ENCODE peak calls at places on chromosomes 13 and 19, in nine cellular contexts. One of them, this sample, is unnamed.

GRCh38 chr19:38675611-38676010 is 28.2 kb downstream of the ACTN4 start:
- DNase-seq in EH: no peak
- DNase-seq in SK-N-SH: no peak
- DNase-seq in NCI-H510A treated with DMSO at 0.1 percent for 48 hours: no peak
- DNase-seq in small intestine: peak; percentile 97
- DNase-seq in kidney: peak; percentile 65
- DNase-seq in BE2C: no peak
- DNase-seq in stimulated activated CD8-positive, alpha-beta memory T cell treated with anti-CD3 and anti-CD28 coated beads, Interleukin-12 subunit alpha, Interleukin-12 subunit beta, amount 100 ng/mL, for 4 hours: no peak
- DNase-seq in Ammon's horn: no peak
- DNase-seq in this sample: no peak

GRCh38 chr19:40702337-40703012 is 12.0 kb upstream of the NUMBL start:
- DNase-seq in EH: peak; percentile 21
- DNase-seq in SK-N-SH: no peak
- DNase-seq in NCI-H510A treated with DMSO at 0.1 percent for 48 hours: no peak
- DNase-seq in small intestine: no peak
- DNase-seq in kidney: no peak
- DNase-seq in BE2C: peak; percentile 91
- DNase-seq in stimulated activated CD8-positive, alpha-beta memory T cell treated with anti-CD3 and anti-CD28 coated beads, Interleukin-12 subunit alpha, Interleukin-12 subunit beta, amount 100 ng/mL, for 4 hours: no peak
- DNase-seq in Ammon's horn: peak; percentile 62
- DNase-seq in this sample: no peak

GRCh38 chr19:56091066-56091490 is 30.0 kb downstream of the ZNF787 start:
- DNase-seq in EH: peak; percentile 33
- DNase-seq in SK-N-SH: no peak
- DNase-seq in NCI-H510A treated with DMSO at 0.1 percent for 48 hours: no peak
- DNase-seq in small intestine: no peak
- DNase-seq in kidney: no peak
- DNase-seq in BE2C: no peak
- DNase-seq in stimulated activated CD8-positive, alpha-beta memory T cell treated with anti-CD3 and anti-CD28 coated beads, Interleukin-12 subunit alpha, Interleukin-12 subunit beta, amount 100 ng/mL, for 4 hours: no peak
- DNase-seq in Ammon's horn: peak; percentile 52
- DNase-seq in this sample: peak; percentile 65

GRCh38 chr19:44807652-44808462 is 1.0 kb upstream of the BCAM start:
- DNase-seq in EH: peak; percentile 70
- DNase-seq in SK-N-SH: peak; percentile 83
- DNase-seq in NCI-H510A treated with DMSO at 0.1 percent for 48 hours: peak; percentile 63
- DNase-seq in small intestine: peak; percentile 19
- DNase-seq in kidney: peak; percentile 92
- DNase-seq in BE2C: no peak
- DNase-seq in stimulated activated CD8-positive, alpha-beta memory T cell treated with anti-CD3 and anti-CD28 coated beads, Interleukin-12 subunit alpha, Interleukin-12 subunit beta, amount 100 ng/mL, for 4 hours: no peak
- DNase-seq in Ammon's horn: peak; percentile 47
- DNase-seq in this sample: peak; percentile 20

GRCh38 chr19:7817801-7818200 is 12.2 kb upstream of the EVI5L start:
- DNase-seq in EH: no peak
- DNase-seq in SK-N-SH: no peak
- DNase-seq in NCI-H510A treated with DMSO at 0.1 percent for 48 hours: no peak
- DNase-seq in small intestine: no peak
- DNase-seq in kidney: no peak
- DNase-seq in BE2C: no peak
- DNase-seq in stimulated activated CD8-positive, alpha-beta memory T cell treated with anti-CD3 and anti-CD28 coated beads, Interleukin-12 subunit alpha, Interleukin-12 subunit beta, amount 100 ng/mL, for 4 hours: no peak
- DNase-seq in Ammon's horn: no peak
- DNase-seq in this sample: no peak

GRCh38 chr13:99477493-99477892 is 23.8 kb upstream of the TM9SF2 start:
- DNase-seq in EH: no peak
- DNase-seq in SK-N-SH: no peak
- DNase-seq in NCI-H510A treated with DMSO at 0.1 percent for 48 hours: no peak
- DNase-seq in small intestine: no peak
- DNase-seq in kidney: no peak
- DNase-seq in BE2C: no peak
- DNase-seq in stimulated activated CD8-positive, alpha-beta memory T cell treated with anti-CD3 and anti-CD28 coated beads, Interleukin-12 subunit alpha, Interleukin-12 subunit beta, amount 100 ng/mL, for 4 hours: no peak
- DNase-seq in Ammon's horn: no peak
- DNase-seq in this sample: no peak

GRCh38 chr13:93646247-93646646 is 419.6 kb downstream of the GPC6 start:
- DNase-seq in EH: no peak
- DNase-seq in SK-N-SH: no peak
- DNase-seq in NCI-H510A treated with DMSO at 0.1 percent for 48 hours: no peak
- DNase-seq in small intestine: no peak
- DNase-seq in kidney: no peak
- DNase-seq in BE2C: no peak
- DNase-seq in stimulated activated CD8-positive, alpha-beta memory T cell treated with anti-CD3 and anti-CD28 coated beads, Interleukin-12 subunit alpha, Interleukin-12 subunit beta, amount 100 ng/mL, for 4 hours: no peak
- DNase-seq in Ammon's horn: no peak
- DNase-seq in this sample: no peak

GRCh38 chr13:76016799-76017198 is 380.7 kb downstream of the LMO7 start:
- DNase-seq in EH: peak; percentile 40
- DNase-seq in SK-N-SH: peak; percentile 17
- DNase-seq in NCI-H510A treated with DMSO at 0.1 percent for 48 hours: no peak
- DNase-seq in small intestine: peak; percentile 44
- DNase-seq in kidney: no peak
- DNase-seq in BE2C: peak; percentile 38
- DNase-seq in stimulated activated CD8-positive, alpha-beta memory T cell treated with anti-CD3 and anti-CD28 coated beads, Interleukin-12 subunit alpha, Interleukin-12 subunit beta, amount 100 ng/mL, for 4 hours: no peak
- DNase-seq in Ammon's horn: peak; percentile 11
- DNase-seq in this sample: peak; percentile 37

GRCh38 chr13:99432637-99433542 is 68.4 kb upstream of the TM9SF2 start:
- DNase-seq in EH: peak; percentile 89
- DNase-seq in SK-N-SH: no peak
- DNase-seq in NCI-H510A treated with DMSO at 0.1 percent for 48 hours: no peak
- DNase-seq in small intestine: peak; percentile 28
- DNase-seq in kidney: peak; percentile 86
- DNase-seq in BE2C: no peak
- DNase-seq in stimulated activated CD8-positive, alpha-beta memory T cell treated with anti-CD3 and anti-CD28 coated beads, Interleukin-12 subunit alpha, Interleukin-12 subunit beta, amount 100 ng/mL, for 4 hours: peak; percentile 71
- DNase-seq in Ammon's horn: peak; percentile 51
- DNase-seq in this sample: peak; percentile 53

GRCh38 chr13:70117506-70117905 is 9.3 kb upstream of the KLHL1 start:
- DNase-seq in EH: no peak
- DNase-seq in SK-N-SH: no peak
- DNase-seq in NCI-H510A treated with DMSO at 0.1 percent for 48 hours: no peak
- DNase-seq in small intestine: no peak
- DNase-seq in kidney: no peak
- DNase-seq in BE2C: no peak
- DNase-seq in stimulated activated CD8-positive, alpha-beta memory T cell treated with anti-CD3 and anti-CD28 coated beads, Interleukin-12 subunit alpha, Interleukin-12 subunit beta, amount 100 ng/mL, for 4 hours: no peak
- DNase-seq in Ammon's horn: no peak
- DNase-seq in this sample: no peak

GRCh38 chr19:19514881-19515763 is at the start of gene TSSK6:
- DNase-seq in EH: no peak
- DNase-seq in SK-N-SH: no peak
- DNase-seq in NCI-H510A treated with DMSO at 0.1 percent for 48 hours: no peak
- DNase-seq in small intestine: no peak
- DNase-seq in kidney: peak; percentile 85
- DNase-seq in BE2C: no peak
- DNase-seq in stimulated activated CD8-positive, alpha-beta memory T cell treated with anti-CD3 and anti-CD28 coated beads, Interleukin-12 subunit alpha, Interleukin-12 subunit beta, amount 100 ng/mL, for 4 hours: no peak
- DNase-seq in Ammon's horn: no peak
- DNase-seq in this sample: no peak

GRCh38 chr13:94967183-94968039 is 255.1 kb upstream of the SOX21 start:
- DNase-seq in EH: peak; percentile 15
- DNase-seq in SK-N-SH: peak; percentile 79
- DNase-seq in NCI-H510A treated with DMSO at 0.1 percent for 48 hours: peak; percentile 8
- DNase-seq in small intestine: no peak
- DNase-seq in kidney: peak; percentile 67
- DNase-seq in BE2C: peak; percentile 40
- DNase-seq in stimulated activated CD8-positive, alpha-beta memory T cell treated with anti-CD3 and anti-CD28 coated beads, Interleukin-12 subunit alpha, Interleukin-12 subunit beta, amount 100 ng/mL, for 4 hours: no peak
- DNase-seq in Ammon's horn: peak; percentile 15
- DNase-seq in this sample: no peak

GRCh38 chr13:27014406-27015359 is 156.9 kb downstream of the USP12 start:
- DNase-seq in EH: no peak
- DNase-seq in SK-N-SH: no peak
- DNase-seq in NCI-H510A treated with DMSO at 0.1 percent for 48 hours: no peak
- DNase-seq in small intestine: no peak
- DNase-seq in kidney: no peak
- DNase-seq in BE2C: no peak
- DNase-seq in stimulated activated CD8-positive, alpha-beta memory T cell treated with anti-CD3 and anti-CD28 coated beads, Interleukin-12 subunit alpha, Interleukin-12 subunit beta, amount 100 ng/mL, for 4 hours: no peak
- DNase-seq in Ammon's horn: no peak
- DNase-seq in this sample: no peak

GRCh38 chr13:71030789-71031188 is 836.2 kb downstream of the DACH1 start:
- DNase-seq in EH: no peak
- DNase-seq in SK-N-SH: no peak
- DNase-seq in NCI-H510A treated with DMSO at 0.1 percent for 48 hours: no peak
- DNase-seq in small intestine: peak; percentile 38
- DNase-seq in kidney: no peak
- DNase-seq in BE2C: no peak
- DNase-seq in stimulated activated CD8-positive, alpha-beta memory T cell treated with anti-CD3 and anti-CD28 coated beads, Interleukin-12 subunit alpha, Interleukin-12 subunit beta, amount 100 ng/mL, for 4 hours: no peak
- DNase-seq in Ammon's horn: no peak
- DNase-seq in this sample: no peak

GRCh38 chr13:102555914-102556553 is 40.8 kb upstream of the TPP2 start:
- DNase-seq in EH: peak; percentile 49
- DNase-seq in SK-N-SH: peak; percentile 47
- DNase-seq in NCI-H510A treated with DMSO at 0.1 percent for 48 hours: peak; percentile 41
- DNase-seq in small intestine: peak; percentile 5
- DNase-seq in kidney: no peak
- DNase-seq in BE2C: peak; percentile 37
- DNase-seq in stimulated activated CD8-positive, alpha-beta memory T cell treated with anti-CD3 and anti-CD28 coated beads, Interleukin-12 subunit alpha, Interleukin-12 subunit beta, amount 100 ng/mL, for 4 hours: no peak
- DNase-seq in Ammon's horn: peak; percentile 60
- DNase-seq in this sample: peak; percentile 65

GRCh38 chr19:38683393-38684077 is 36.1 kb downstream of the ACTN4 start:
- DNase-seq in EH: peak; percentile 95
- DNase-seq in SK-N-SH: no peak
- DNase-seq in NCI-H510A treated with DMSO at 0.1 percent for 48 hours: peak; percentile 53
- DNase-seq in small intestine: peak; percentile 99
- DNase-seq in kidney: peak; percentile 96
- DNase-seq in BE2C: peak; percentile 46
- DNase-seq in stimulated activated CD8-positive, alpha-beta memory T cell treated with anti-CD3 and anti-CD28 coated beads, Interleukin-12 subunit alpha, Interleukin-12 subunit beta, amount 100 ng/mL, for 4 hours: peak; percentile 51
- DNase-seq in Ammon's horn: no peak
- DNase-seq in this sample: no peak

GRCh38 chr13:33057019-33057785 is 41.0 kb downstream of the KL start:
- DNase-seq in EH: peak; percentile 29
- DNase-seq in SK-N-SH: peak; percentile 47
- DNase-seq in NCI-H510A treated with DMSO at 0.1 percent for 48 hours: no peak
- DNase-seq in small intestine: peak; percentile 16
- DNase-seq in kidney: no peak
- DNase-seq in BE2C: peak; percentile 29
- DNase-seq in stimulated activated CD8-positive, alpha-beta memory T cell treated with anti-CD3 and anti-CD28 coated beads, Interleukin-12 subunit alpha, Interleukin-12 subunit beta, amount 100 ng/mL, for 4 hours: no peak
- DNase-seq in Ammon's horn: no peak
- DNase-seq in this sample: no peak

GRCh38 chr19:44718441-44719261 is 19.7 kb downstream of the CEACAM16 start:
- DNase-seq in EH: peak; percentile 86
- DNase-seq in SK-N-SH: no peak
- DNase-seq in NCI-H510A treated with DMSO at 0.1 percent for 48 hours: peak; percentile 27
- DNase-seq in small intestine: peak; percentile 84
- DNase-seq in kidney: peak; percentile 92
- DNase-seq in BE2C: peak; percentile 70
- DNase-seq in stimulated activated CD8-positive, alpha-beta memory T cell treated with anti-CD3 and anti-CD28 coated beads, Interleukin-12 subunit alpha, Interleukin-12 subunit beta, amount 100 ng/mL, for 4 hours: no peak
- DNase-seq in Ammon's horn: peak; percentile 48
- DNase-seq in this sample: peak; percentile 55

GRCh38 chr19:16258440-16258903 is 60.8 kb downstream of the AP1M1 start:
- DNase-seq in EH: no peak
- DNase-seq in SK-N-SH: peak; percentile 55
- DNase-seq in NCI-H510A treated with DMSO at 0.1 percent for 48 hours: no peak
- DNase-seq in small intestine: no peak
- DNase-seq in kidney: peak; percentile 90
- DNase-seq in BE2C: no peak
- DNase-seq in stimulated activated CD8-positive, alpha-beta memory T cell treated with anti-CD3 and anti-CD28 coated beads, Interleukin-12 subunit alpha, Interleukin-12 subunit beta, amount 100 ng/mL, for 4 hours: no peak
- DNase-seq in Ammon's horn: peak; percentile 64
- DNase-seq in this sample: peak; percentile 68

GRCh38 chr13:105058517-105058916 is 1476.9 kb downstream of the EFNB2 start:
- DNase-seq in EH: no peak
- DNase-seq in SK-N-SH: no peak
- DNase-seq in NCI-H510A treated with DMSO at 0.1 percent for 48 hours: no peak
- DNase-seq in small intestine: no peak
- DNase-seq in kidney: no peak
- DNase-seq in BE2C: no peak
- DNase-seq in stimulated activated CD8-positive, alpha-beta memory T cell treated with anti-CD3 and anti-CD28 coated beads, Interleukin-12 subunit alpha, Interleukin-12 subunit beta, amount 100 ng/mL, for 4 hours: no peak
- DNase-seq in Ammon's horn: no peak
- DNase-seq in this sample: no peak

GRCh38 chr13:94325660-94326059 is 153.8 kb downstream of the DCT start:
- DNase-seq in EH: peak; percentile 63
- DNase-seq in SK-N-SH: no peak
- DNase-seq in NCI-H510A treated with DMSO at 0.1 percent for 48 hours: no peak
- DNase-seq in small intestine: no peak
- DNase-seq in kidney: no peak
- DNase-seq in BE2C: no peak
- DNase-seq in stimulated activated CD8-positive, alpha-beta memory T cell treated with anti-CD3 and anti-CD28 coated beads, Interleukin-12 subunit alpha, Interleukin-12 subunit beta, amount 100 ng/mL, for 4 hours: no peak
- DNase-seq in Ammon's horn: no peak
- DNase-seq in this sample: no peak

GRCh38 chr13:92806215-92806614 is 420.4 kb upstream of the GPC6 start:
- DNase-seq in EH: no peak
- DNase-seq in SK-N-SH: no peak
- DNase-seq in NCI-H510A treated with DMSO at 0.1 percent for 48 hours: no peak
- DNase-seq in small intestine: peak; percentile 78
- DNase-seq in kidney: no peak
- DNase-seq in BE2C: no peak
- DNase-seq in stimulated activated CD8-positive, alpha-beta memory T cell treated with anti-CD3 and anti-CD28 coated beads, Interleukin-12 subunit alpha, Interleukin-12 subunit beta, amount 100 ng/mL, for 4 hours: no peak
- DNase-seq in Ammon's horn: peak; percentile 4
- DNase-seq in this sample: no peak

GRCh38 chr13:95660981-95661581 is 15.9 kb upstream of the DNAJC3 start:
- DNase-seq in EH: peak; percentile 70
- DNase-seq in SK-N-SH: peak; percentile 39
- DNase-seq in NCI-H510A treated with DMSO at 0.1 percent for 48 hours: peak; percentile 31
- DNase-seq in small intestine: peak; percentile 40
- DNase-seq in kidney: no peak
- DNase-seq in BE2C: peak; percentile 64
- DNase-seq in stimulated activated CD8-positive, alpha-beta memory T cell treated with anti-CD3 and anti-CD28 coated beads, Interleukin-12 subunit alpha, Interleukin-12 subunit beta, amount 100 ng/mL, for 4 hours: no peak
- DNase-seq in Ammon's horn: peak; percentile 6
- DNase-seq in this sample: peak; percentile 39

GRCh38 chr19:12838182-12838890 is at the start of gene MAST1:
- DNase-seq in EH: peak; percentile 26
- DNase-seq in SK-N-SH: peak; percentile 94
- DNase-seq in NCI-H510A treated with DMSO at 0.1 percent for 48 hours: peak; percentile 76
- DNase-seq in small intestine: peak; percentile 29
- DNase-seq in kidney: no peak
- DNase-seq in BE2C: peak; percentile 85
- DNase-seq in stimulated activated CD8-positive, alpha-beta memory T cell treated with anti-CD3 and anti-CD28 coated beads, Interleukin-12 subunit alpha, Interleukin-12 subunit beta, amount 100 ng/mL, for 4 hours: no peak
- DNase-seq in Ammon's horn: peak; percentile 70
- DNase-seq in this sample: no peak

GRCh38 chr13:48475230-48475629 is 57.6 kb downstream of the RCBTB2 start:
- DNase-seq in EH: no peak
- DNase-seq in SK-N-SH: no peak
- DNase-seq in NCI-H510A treated with DMSO at 0.1 percent for 48 hours: no peak
- DNase-seq in small intestine: no peak
- DNase-seq in kidney: no peak
- DNase-seq in BE2C: no peak
- DNase-seq in stimulated activated CD8-positive, alpha-beta memory T cell treated with anti-CD3 and anti-CD28 coated beads, Interleukin-12 subunit alpha, Interleukin-12 subunit beta, amount 100 ng/mL, for 4 hours: no peak
- DNase-seq in Ammon's horn: no peak
- DNase-seq in this sample: no peak

GRCh38 chr13:49098771-49099512 is 121.2 kb upstream of the MLNR start:
- DNase-seq in EH: peak; percentile 52
- DNase-seq in SK-N-SH: peak; percentile 9
- DNase-seq in NCI-H510A treated with DMSO at 0.1 percent for 48 hours: no peak
- DNase-seq in small intestine: peak; percentile 65
- DNase-seq in kidney: no peak
- DNase-seq in BE2C: no peak
- DNase-seq in stimulated activated CD8-positive, alpha-beta memory T cell treated with anti-CD3 and anti-CD28 coated beads, Interleukin-12 subunit alpha, Interleukin-12 subunit beta, amount 100 ng/mL, for 4 hours: no peak
- DNase-seq in Ammon's horn: peak; percentile 36
- DNase-seq in this sample: peak; percentile 56

GRCh38 chr13:22736084-22736767 is 444.6 kb upstream of the SGCG start:
- DNase-seq in EH: no peak
- DNase-seq in SK-N-SH: no peak
- DNase-seq in NCI-H510A treated with DMSO at 0.1 percent for 48 hours: no peak
- DNase-seq in small intestine: no peak
- DNase-seq in kidney: peak; percentile 68
- DNase-seq in BE2C: no peak
- DNase-seq in stimulated activated CD8-positive, alpha-beta memory T cell treated with anti-CD3 and anti-CD28 coated beads, Interleukin-12 subunit alpha, Interleukin-12 subunit beta, amount 100 ng/mL, for 4 hours: no peak
- DNase-seq in Ammon's horn: no peak
- DNase-seq in this sample: no peak

GRCh38 chr13:35855531-35856019 is 275.6 kb downstream of the DCLK1 start:
- DNase-seq in EH: peak; percentile 47
- DNase-seq in SK-N-SH: no peak
- DNase-seq in NCI-H510A treated with DMSO at 0.1 percent for 48 hours: no peak
- DNase-seq in small intestine: no peak
- DNase-seq in kidney: no peak
- DNase-seq in BE2C: peak; percentile 15
- DNase-seq in stimulated activated CD8-positive, alpha-beta memory T cell treated with anti-CD3 and anti-CD28 coated beads, Interleukin-12 subunit alpha, Interleukin-12 subunit beta, amount 100 ng/mL, for 4 hours: no peak
- DNase-seq in Ammon's horn: peak; percentile 50
- DNase-seq in this sample: no peak

GRCh38 chr13:50387124-50387581 is 371.9 kb downstream of the KCNRG start:
- DNase-seq in EH: peak; percentile 10
- DNase-seq in SK-N-SH: peak; percentile 37
- DNase-seq in NCI-H510A treated with DMSO at 0.1 percent for 48 hours: peak; percentile 75
- DNase-seq in small intestine: peak; percentile 38
- DNase-seq in kidney: peak; percentile 68
- DNase-seq in BE2C: peak; percentile 82
- DNase-seq in stimulated activated CD8-positive, alpha-beta memory T cell treated with anti-CD3 and anti-CD28 coated beads, Interleukin-12 subunit alpha, Interleukin-12 subunit beta, amount 100 ng/mL, for 4 hours: no peak
- DNase-seq in Ammon's horn: peak; percentile 37
- DNase-seq in this sample: peak; percentile 61

GRCh38 chr19:15779756-15780476 is 7.5 kb upstream of the OR10H5 start:
- DNase-seq in EH: no peak
- DNase-seq in SK-N-SH: no peak
- DNase-seq in NCI-H510A treated with DMSO at 0.1 percent for 48 hours: no peak
- DNase-seq in small intestine: peak; percentile 35
- DNase-seq in kidney: peak; percentile 88
- DNase-seq in BE2C: no peak
- DNase-seq in stimulated activated CD8-positive, alpha-beta memory T cell treated with anti-CD3 and anti-CD28 coated beads, Interleukin-12 subunit alpha, Interleukin-12 subunit beta, amount 100 ng/mL, for 4 hours: no peak
- DNase-seq in Ammon's horn: peak; percentile 88
- DNase-seq in this sample: peak; percentile 91

GRCh38 chr13:95118541-95119324 is 182.5 kb downstream of the ABCC4 start:
- DNase-seq in EH: no peak
- DNase-seq in SK-N-SH: no peak
- DNase-seq in NCI-H510A treated with DMSO at 0.1 percent for 48 hours: no peak
- DNase-seq in small intestine: no peak
- DNase-seq in kidney: no peak
- DNase-seq in BE2C: no peak
- DNase-seq in stimulated activated CD8-positive, alpha-beta memory T cell treated with anti-CD3 and anti-CD28 coated beads, Interleukin-12 subunit alpha, Interleukin-12 subunit beta, amount 100 ng/mL, for 4 hours: no peak
- DNase-seq in Ammon's horn: no peak
- DNase-seq in this sample: no peak